ENCODE peak calls at places on chromosomes 7 and 10, in four cellular contexts. R, K, D and M are unnamed samples.

GRCh38 chr7:1124164-1124563 is 35.8 kb downstream of the ZFAND2A start:
- DNase-seq in R (no peak), K (no peak), D (no peak), M (no peak)

GRCh38 chr7:21911341-21911875 is 34.3 kb downstream of the CDCA7L start:
- DNase-seq in R (no peak), K (no peak), D (no peak), M (no peak)

GRCh38 chr10:48792121-48792520 is 107.4 kb downstream of the WDFY4 start:
- DNase-seq in R (no peak), K (no peak), D (no peak), M (no peak)

GRCh38 chr10:11663763-11664555 is 52.5 kb upstream of the USP6NL start:
- DNase-seq in R (no peak), K (peak; percentile 67), D (no peak), M (no peak)

GRCh38 chr10:74825371-74826141 is 844 bp upstream of the KAT6B start:
- DNase-seq in R (no peak), K (no peak), D (no peak), M (no peak)

GRCh38 chr10:86601956-86602592 is 52.3 kb upstream of the OPN4 start:
- DNase-seq in R (no peak), K (no peak), D (no peak), M (no peak)

GRCh38 chr10:133364645-133365431 is 7.0 kb upstream of the FUOM start:
- DNase-seq in R (no peak), K (no peak), D (no peak), M (no peak)

GRCh38 chr7:90411510-90411909 is 8.2 kb downstream of the CLDN12 start:
- DNase-seq in R (no peak), K (no peak), D (no peak), M (no peak)

GRCh38 chr10:77737608-77738007 is 100.0 kb upstream of the KCNMA1 start:
- DNase-seq in R (no peak), K (no peak), D (no peak), M (no peak)

GRCh38 chr10:71684356-71685173 is 35.0 kb downstream of the C10orf105 start:
- DNase-seq in R (no peak), K (no peak), D (no peak), M (no peak)

GRCh38 chr10:106576534-106576933 is 588.0 kb downstream of the SORCS1 start:
- DNase-seq in R (no peak), K (peak; percentile 18), D (no peak), M (no peak)

GRCh38 chr10:106577756-106578155 is 586.8 kb downstream of the SORCS1 start:
- DNase-seq in R (no peak), K (no peak), D (no peak), M (no peak)

GRCh38 chr10:106577266-106577665 is 587.2 kb downstream of the SORCS1 start:
- DNase-seq in R (no peak), K (no peak), D (no peak), M (no peak)

GRCh38 chr10:106588019-106588418 is 576.5 kb downstream of the SORCS1 start:
- DNase-seq in R (no peak), K (no peak), D (no peak), M (no peak)

DNA sequence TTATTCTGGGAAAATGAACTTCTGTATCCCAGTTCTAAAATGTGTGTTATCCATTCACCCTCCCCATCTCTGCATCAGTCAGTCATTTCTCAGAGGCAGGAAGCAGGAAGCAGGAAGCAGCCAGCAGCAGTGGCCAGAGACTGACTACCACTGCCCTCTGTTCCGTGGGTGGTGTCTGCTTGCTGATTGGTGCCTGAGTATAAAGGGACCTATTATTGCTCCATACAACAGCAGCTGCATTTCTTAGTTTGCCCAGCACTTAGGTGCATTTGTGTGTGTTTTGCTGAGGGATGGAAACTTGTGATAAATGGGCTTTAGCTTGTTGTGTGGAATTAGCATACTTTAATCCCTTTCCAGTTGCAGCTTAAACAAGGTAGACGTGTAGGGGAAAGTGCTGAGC is 582.2 kb downstream of the SORCS1 start:
- DNase-seq in R (no peak), K (no peak), D (no peak), M (no peak)
- TF ChIP-seq CTCF in R (no peak), K (no peak), D (no peak), M (no peak)

GRCh38 chr10:73581912-73582311 is 9.2 kb downstream of the USP54 start:
- DNase-seq in R (no peak), K (no peak), D (no peak), M (no peak)
- TF ChIP-seq CTCF in R (no peak), K (no peak), D (no peak), M (no peak)

DNA sequence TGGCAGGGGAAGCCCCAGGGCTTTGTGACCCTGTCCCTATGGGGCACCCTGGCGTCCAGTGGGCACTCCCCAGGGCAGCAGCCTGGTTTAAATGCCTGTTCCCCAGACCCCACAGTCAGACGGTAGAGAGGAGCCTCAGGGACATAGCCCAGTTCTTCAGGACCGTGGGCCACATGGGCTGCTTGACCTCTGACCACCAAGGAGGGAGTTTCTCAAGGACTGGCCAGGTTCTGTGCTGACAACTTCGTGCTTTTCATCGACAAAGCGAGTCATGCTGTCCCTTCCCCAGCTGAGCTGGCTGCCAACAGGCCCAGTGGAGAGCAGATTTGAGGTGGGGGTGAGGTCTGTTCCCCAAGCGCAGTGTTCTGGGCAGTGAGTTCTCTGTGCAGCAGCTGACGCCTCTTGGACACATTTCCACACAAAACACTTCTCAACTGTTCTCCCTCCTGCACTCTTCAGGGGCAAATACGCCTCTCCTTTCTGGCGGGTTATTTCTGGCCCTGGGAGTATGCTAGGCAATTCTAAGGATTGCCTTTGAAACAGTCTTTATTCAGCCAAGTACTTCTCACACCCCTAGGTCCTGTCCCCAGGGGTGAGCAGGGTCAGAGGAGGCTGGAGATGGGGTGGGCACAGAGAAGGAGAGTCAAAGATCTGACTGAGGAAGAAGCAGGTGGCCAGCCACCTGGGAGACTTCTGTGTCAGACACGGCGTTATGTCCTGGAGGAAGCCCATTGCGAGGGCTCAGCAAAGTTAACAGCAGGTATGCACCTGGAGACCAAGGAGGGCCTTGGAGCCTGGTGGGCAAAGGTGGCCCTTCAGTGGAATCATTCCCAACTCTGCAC is 57.3 kb upstream of the CAMK2B start:
- DNase-seq in R (no peak), K (no peak), D (no peak), M (no peak)
- TF ChIP-seq CTCF in R (no peak), K (no peak), D (no peak), M (no peak)

GRCh38 chr10:57788117-57788516 is 479.6 kb downstream of the IPMK start:
- DNase-seq in R (no peak), K (no peak), D (no peak), M (no peak)
- TF ChIP-seq CTCF in R (no peak), K (no peak), D (no peak), M (no peak)

GRCh38 chr10:15719899-15720634 is at the start of gene ITGA8:
- DNase-seq in R (no peak), K (peak; percentile 27), D (peak; percentile 34), M (no peak)
- TF ChIP-seq CTCF in R (peak; percentile 22), K (peak; percentile 31), D (peak; percentile 48), M (peak; percentile 67)

GRCh38 chr7:137574836-137575235 is 231.3 kb upstream of the PTN start:
- DNase-seq in R (no peak), K (no peak), D (no peak), M (no peak)

GRCh38 chr7:137576481-137576880 is 232.9 kb upstream of the PTN start:
- DNase-seq in R (no peak), K (no peak), D (no peak), M (no peak)

GRCh38 chr7:137579913-137580640 is 236.5 kb upstream of the PTN start:
- DNase-seq in R (no peak), K (no peak), D (no peak), M (no peak)

GRCh38 chr7:137578541-137578940 is 235.0 kb upstream of the PTN start:
- DNase-seq in R (no peak), K (no peak), D (no peak), M (no peak)

GRCh38 chr7:137577184-137577583 is 233.7 kb upstream of the PTN start:
- DNase-seq in R (no peak), K (no peak), D (no peak), M (no peak)
- TF ChIP-seq CTCF in R (no peak), K (no peak), D (no peak), M (no peak)

GRCh38 chr7:13871008-13871407 is 118.5 kb downstream of the ETV1 start:
- DNase-seq in R (no peak), K (no peak), D (no peak), M (no peak)

GRCh38 chr7:13875496-13876074 is 113.9 kb downstream of the ETV1 start:
- DNase-seq in R (no peak), K (no peak), D (no peak), M (no peak)

GRCh38 chr7:13874783-13875182 is 114.7 kb downstream of the ETV1 start:
- DNase-seq in R (no peak), K (no peak), D (no peak), M (no peak)

GRCh38 chr7:13878154-13878553 is 111.3 kb downstream of the ETV1 start:
- DNase-seq in R (no peak), K (no peak), D (no peak), M (no peak)

DNA sequence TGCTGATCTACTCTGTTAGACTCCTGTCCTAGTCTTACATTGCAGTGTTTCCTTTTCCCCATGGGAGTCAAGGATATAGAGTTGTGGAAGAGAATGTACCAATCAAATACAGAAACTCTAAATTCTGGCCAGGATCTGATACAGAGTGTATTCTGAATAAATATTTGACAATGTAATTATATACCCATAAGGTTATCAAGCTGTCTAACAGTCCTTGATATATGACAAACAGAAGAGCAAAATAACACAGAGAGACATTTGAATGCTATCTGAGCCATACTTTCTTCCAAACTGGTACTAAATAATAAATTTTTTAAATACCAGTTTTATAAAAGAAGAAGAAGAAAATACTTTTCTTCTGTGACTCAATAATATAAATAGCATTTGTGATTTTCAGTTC is 116.7 kb downstream of the ETV1 start:
- DNase-seq in R (no peak), K (no peak), D (no peak), M (no peak)
- TF ChIP-seq CTCF in R (no peak), K (no peak), D (no peak), M (no peak)

GRCh38 chr7:112571852-112572607 is 91.2 kb downstream of the LSMEM1 start:
- DNase-seq in R (no peak), K (no peak), D (no peak), M (no peak)
- TF ChIP-seq CTCF in R (no peak), K (peak; percentile 22), D (no peak), M (no peak)

GRCh38 chr7:107890962-107891618 is at the start of gene DLD:
- DNase-seq in R (peak; percentile 96), K (peak; percentile 95), D (peak; percentile 92), M (peak; percentile 96)

GRCh38 chr7:107889992-107890391 is 991 bp upstream of the DLD start:
- DNase-seq in R (no peak), K (no peak), D (no peak), M (no peak)

GRCh38 chr7:107890493-107890961 is 456 bp upstream of the DLD start:
- DNase-seq in R (no peak), K (peak; percentile 27), D (peak; percentile 43), M (no peak)

GRCh38 chr7:107891619-107892366 is 810 bp downstream of the DLD start:
- DNase-seq in R (no peak), K (no peak), D (no peak), M (no peak)
- TF ChIP-seq CTCF in R (no peak), K (no peak), D (no peak), M (no peak)

DNA sequence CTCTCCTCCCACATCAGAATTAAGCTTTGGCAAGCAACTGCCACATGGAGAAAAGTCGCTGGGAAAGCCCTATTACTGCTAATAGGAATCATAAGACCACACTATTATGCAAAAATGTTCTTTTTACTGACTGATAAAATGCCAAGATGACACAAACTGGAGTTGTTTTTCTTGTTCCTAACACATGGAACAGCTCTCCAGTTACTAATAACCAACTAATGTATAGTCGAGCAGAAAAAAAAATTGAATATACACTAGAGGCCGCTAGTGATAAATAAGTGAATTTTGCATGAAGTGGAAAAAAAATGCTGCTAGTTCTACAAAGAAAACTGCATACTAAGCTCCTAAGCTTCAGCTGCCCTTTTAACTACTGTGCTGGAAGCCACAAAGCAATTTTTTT is 165.6 kb downstream of the TPK1 start:
- DNase-seq in R (no peak), K (no peak), D (no peak), M (no peak)
- TF ChIP-seq CTCF in R (no peak), K (no peak), D (no peak), M (no peak)